ENCODE peak calls at places on chromosomes 13 and 19, in six cellular contexts. B is neuronal stem cell, U is trophoblast cell, Y is IMR-90, I is H1, P is H9. G is an unnamed sample.

GRCh38 chr13:50529154-50529882 is 314.2 kb downstream of the DLEU7 start:
- DNase-seq in P (peak), U (peak), I (no peak), Y (peak), B (no peak), G (peak)

GRCh38 chr19:30559446-30559845 is 187.3 kb downstream of the ZNF536 start:
- DNase-seq in P (no peak), B (no peak), Y (no peak), U (no peak), I (no peak), G (no peak)

GRCh38 chr19:10007811-10008211 is 2.5 kb downstream of the COL5A3 start:
- DNase-seq in B (no peak), I (no peak), P (no peak), Y (peak), U (no peak), G (peak)

GRCh38 chr13:29754486-29754806 is 96.0 kb downstream of the UBL3 start:
- DNase-seq in P (peak), I (no peak), B (peak), U (peak), Y (peak), G (peak)

GRCh38 chr19:2443116-2443784 is 13.5 kb downstream of the LMNB2 start:
- DNase-seq in P (no peak), I (no peak), B (no peak), Y (no peak), U (no peak), G (no peak)

GRCh38 chr19:7442423-7442822 is 46.4 kb downstream of the PEX11G start:
- DNase-seq in Y (no peak), I (no peak), P (no peak), B (no peak), U (no peak), G (no peak)

GRCh38 chr19:53810891-53811290 is 13.2 kb downstream of the NLRP12 start:
- DNase-seq in I (no peak), U (no peak), Y (no peak), P (no peak), B (no peak), G (no peak)

GRCh38 chr13:23510544-23510916 is 59.7 kb upstream of the TNFRSF19 start:
- DNase-seq in Y (no peak), B (no peak), P (no peak), I (no peak), U (no peak), G (peak)

GRCh38 chr19:42345191-42345812 is 19.9 kb downstream of the MEGF8 start:
- DNase-seq in I (no peak), U (no peak), P (no peak), B (no peak), Y (peak), G (peak)

GRCh38 chr19:29098863-29099481 is 114.0 kb downstream of the UQCRFS1 start:
- DNase-seq in Y (peak), P (no peak), B (no peak), U (peak), I (no peak), G (no peak)

GRCh38 chr13:42284068-42284467 is 12.1 kb downstream of the AKAP11 start:
- DNase-seq in B (no peak), P (no peak), I (no peak), U (no peak), Y (no peak), G (no peak)

GRCh38 chr19:3618811-3619630 is 7.6 kb downstream of the CACTIN start:
- DNase-seq in Y (no peak), I (no peak), P (no peak), B (no peak), U (no peak), G (no peak)

DNA sequence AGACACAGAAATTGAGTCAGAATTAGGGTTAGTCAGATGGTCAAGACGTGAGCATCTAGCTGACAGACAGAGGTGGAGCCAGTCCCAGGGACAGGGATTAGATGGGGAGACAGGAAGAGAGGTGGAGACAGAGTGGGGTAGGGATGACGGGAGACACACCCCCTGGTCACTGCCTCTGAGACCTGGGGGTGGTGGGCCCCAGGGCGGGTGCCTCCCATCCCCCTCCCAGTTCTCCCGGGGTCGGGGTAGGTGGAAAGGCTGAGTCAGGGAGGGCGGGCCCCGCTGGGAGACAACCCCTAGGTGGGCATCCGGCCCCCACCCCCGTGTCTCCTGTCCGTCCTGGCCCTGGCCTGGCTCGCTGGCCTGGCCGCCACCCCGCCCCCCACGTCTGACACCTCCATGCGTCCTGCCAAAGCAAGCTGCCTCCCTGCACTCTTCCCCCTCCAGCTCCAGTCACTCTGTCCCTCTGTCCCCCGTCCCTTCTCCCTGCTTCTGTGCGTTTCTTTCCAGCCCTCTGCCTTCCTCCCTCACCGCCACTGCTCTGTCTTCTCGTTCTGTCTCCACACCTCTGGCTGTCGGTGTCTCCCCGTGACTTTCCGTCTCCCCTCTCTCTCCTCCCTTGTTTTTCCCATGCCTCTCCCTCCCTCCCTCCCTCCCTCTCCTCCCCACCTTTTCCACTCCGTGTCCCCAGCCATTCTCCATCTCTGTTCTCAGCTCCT is 15.1 kb downstream of the CCDC97 start:
- DNase-seq in P (peak), I (peak), U (no peak), Y (peak), B (no peak), G (peak)
- H2AK5ac ChIP-seq in P (no peak), I (peak), U (peak), Y (peak), B (no peak), G (peak)

GRCh38 chr13:52026246-52026626 is 1.7 kb downstream of the UTP14C start:
- DNase-seq in P (peak), I (no peak), U (no peak), Y (no peak), B (no peak), G (no peak)

GRCh38 chr13:52025475-52026245 is 1.2 kb downstream of the UTP14C start:
- DNase-seq in I (no peak), Y (no peak), P (peak), U (no peak), B (no peak), G (no peak)

GRCh38 chr13:52027832-52028231 is 3.3 kb downstream of the UTP14C start:
- DNase-seq in B (no peak), I (no peak), Y (no peak), U (no peak), P (no peak), G (no peak)

GRCh38 chr13:52033039-52033438 is 8.5 kb downstream of the UTP14C start:
- DNase-seq in U (no peak), P (no peak), B (no peak), Y (no peak), I (no peak), G (no peak)

GRCh38 chr13:52029569-52029968 is 5.1 kb downstream of the UTP14C start:
- DNase-seq in U (no peak), I (no peak), P (no peak), B (no peak), Y (no peak), G (no peak)
- H3K14ac ChIP-seq in U (no peak), I (no peak), P (no peak), B (no peak), Y (no peak), G (no peak)

GRCh38 chr13:49184621-49185020 is 35.5 kb upstream of the MLNR start:
- DNase-seq in I (peak), B (no peak), P (no peak), U (no peak), Y (no peak), G (no peak)

GRCh38 chr13:49185264-49185663 is 34.9 kb upstream of the MLNR start:
- DNase-seq in P (no peak), I (no peak), U (no peak), Y (peak), B (no peak), G (peak)

DNA sequence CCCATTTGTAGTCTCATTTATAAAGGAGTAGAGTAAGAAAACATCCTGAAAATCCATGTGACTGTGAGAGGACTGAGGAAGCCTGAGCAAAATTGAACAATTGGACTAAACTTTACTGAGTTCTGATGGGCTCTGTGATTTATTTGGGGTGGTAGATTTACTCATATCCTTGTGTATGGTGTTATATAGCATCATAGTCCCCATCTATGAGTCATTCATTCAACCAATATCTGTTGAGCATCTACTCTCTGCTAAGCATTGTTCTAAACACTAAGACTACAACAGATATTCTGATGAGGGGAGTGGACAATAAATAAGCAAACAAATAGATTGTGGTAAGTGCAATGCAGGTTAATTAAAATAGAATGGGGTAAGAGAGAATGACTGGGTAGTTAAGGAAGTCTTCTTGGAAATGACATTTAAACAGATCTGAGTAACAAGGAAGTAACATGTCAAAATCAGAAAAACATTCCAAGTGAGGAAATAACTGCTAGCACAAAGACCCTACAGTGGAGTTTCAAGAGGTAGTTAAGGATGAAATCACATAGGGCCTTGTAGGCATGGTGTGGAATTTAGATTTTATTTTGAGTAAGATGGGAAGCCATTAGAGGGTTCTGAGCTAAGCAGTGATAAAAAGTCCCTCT is 36.3 kb upstream of the MLNR start:
- DNase-seq in U (no peak), B (no peak), I (no peak), P (no peak), Y (peak), G (no peak)
- H3K18ac ChIP-seq in U (no peak), B (no peak), I (no peak), P (no peak), Y (no peak), G (no peak)

GRCh38 chr19:5621945-5622464 is 571 bp downstream of the SAFB2 start:
- DNase-seq in P (no peak), I (no peak), B (no peak), U (no peak), Y (no peak), G (no peak)
- H2AK5ac ChIP-seq in P (no peak), I (no peak), B (peak), U (peak), Y (peak), G (no peak)

GRCh38 chr13:113192902-113193301 is 15.6 kb downstream of the PCID2 start:
- DNase-seq in B (no peak), U (no peak), P (no peak), Y (peak), I (no peak), G (peak)
- H3K14ac ChIP-seq in B (no peak), U (no peak), P (no peak), Y (peak), I (no peak), G (no peak)

GRCh38 chr19:47608074-47608907 is 643 bp upstream of the BICRA start:
- DNase-seq in B (peak), I (peak), U (peak), P (peak), Y (peak), G (peak)
- H3K18ac ChIP-seq in B (peak), I (peak), U (peak), P (no peak), Y (peak), G (peak)

DNA sequence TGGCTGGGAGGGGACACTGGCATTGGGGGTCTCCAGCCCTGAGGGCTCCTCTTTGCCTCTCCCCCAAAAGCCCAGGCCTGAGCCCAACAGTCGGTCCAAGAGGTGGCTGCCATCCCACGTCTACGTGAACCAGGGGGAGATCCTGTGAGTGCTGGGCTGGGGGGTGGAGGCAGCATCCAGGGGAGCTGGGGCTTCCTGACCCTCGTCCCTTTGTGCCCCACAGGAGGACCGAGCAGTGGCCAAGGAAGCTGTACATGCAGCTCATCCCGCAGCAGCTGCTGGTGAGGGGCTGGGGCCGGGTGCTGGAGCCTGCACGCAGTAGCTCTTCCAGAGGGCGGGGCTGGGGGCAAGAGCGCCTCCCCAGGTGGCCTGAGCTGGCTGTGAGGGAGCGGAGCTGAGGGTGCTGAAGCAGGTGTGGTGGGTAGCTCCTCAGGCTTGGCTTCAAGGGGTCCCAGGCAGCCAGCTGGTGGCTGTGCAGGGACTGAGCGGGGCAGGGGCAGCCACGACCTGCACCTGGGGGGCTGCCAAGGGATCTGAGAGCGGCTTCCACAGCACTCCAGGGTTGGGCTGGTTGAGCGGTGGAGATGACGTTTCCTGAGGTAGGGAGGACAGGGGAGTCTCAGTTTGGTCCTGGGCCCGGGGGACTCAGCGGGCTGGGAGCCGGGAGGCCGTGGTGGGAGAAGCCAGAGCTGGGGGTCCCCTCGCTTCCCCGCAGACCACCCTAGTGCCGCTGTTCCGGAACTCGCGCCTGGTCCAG is 7.1 kb downstream of the PTOV1 start:
- DNase-seq in I (no peak), Y (no peak), U (no peak), B (no peak), P (no peak), G (no peak)
- H2AK5ac ChIP-seq in I (no peak), Y (no peak), U (no peak), B (no peak), P (no peak), G (no peak)

GRCh38 chr13:39349391-39349790 is 253.6 kb downstream of the LHFPL6 start:
- DNase-seq in U (no peak), P (no peak), B (no peak), Y (no peak), I (no peak), G (no peak)
- H3K14ac ChIP-seq in U (no peak), P (no peak), B (no peak), Y (no peak), I (no peak), G (no peak)

GRCh38 chr19:38849746-38850230 is at the start of gene HNRNPL:
- DNase-seq in I (no peak), B (no peak), U (no peak), P (no peak), Y (no peak), G (no peak)

GRCh38 chr19:38850231-38850975 is 617 bp upstream of the HNRNPL start:
- DNase-seq in Y (peak), B (peak), U (peak), P (peak), I (peak), G (peak)

GRCh38 chr19:38848299-38849146 is 1.3 kb downstream of the HNRNPL start:
- DNase-seq in B (no peak), I (no peak), Y (no peak), P (no peak), U (no peak), G (no peak)

GRCh38 chr19:38850976-38851621 is 1.3 kb upstream of the HNRNPL start:
- DNase-seq in I (no peak), P (no peak), B (peak), U (no peak), Y (no peak), G (no peak)

GRCh38 chr19:38849147-38849745 is 540 bp downstream of the HNRNPL start:
- DNase-seq in Y (peak), P (peak), B (peak), U (peak), I (peak), G (peak)
- H3K18ac ChIP-seq in Y (peak), P (peak), B (peak), U (peak), I (peak), G (peak)

GRCh38 chr19:55644191-55644833 is 863 bp downstream of the ZNF581 start:
- DNase-seq in I (no peak), Y (no peak), P (no peak), B (no peak), U (no peak), G (no peak)
- H2AK5ac ChIP-seq in I (no peak), Y (peak), P (no peak), B (peak), U (peak), G (peak)

G was measured in mesenchymal stem cell.